ENCODE peak calls at places on chromosomes 6 and 20, in four cellular contexts. One of them, this sample, is unnamed.

GRCh38 chr6:51049983-51050877 is 231.6 kb downstream of the TFAP2B start:
- DNase-seq in GM23248: no peak
- DNase-seq in adipocyte: no peak
- DNase-seq in heart left ventricle: no peak
- DNase-seq in this sample: no peak

GRCh38 chr20:34877002-34877264 is 521 bp downstream of the ACSS2 start:
- DNase-seq in GM23248: no peak
- DNase-seq in adipocyte: no peak
- DNase-seq in heart left ventricle: no peak
- DNase-seq in this sample: no peak

GRCh38 chr6:2531426-2532208 is 219.1 kb downstream of the MYLK4 start:
- DNase-seq in GM23248: peak; percentile 90
- DNase-seq in adipocyte: peak; percentile 78
- DNase-seq in heart left ventricle: no peak
- DNase-seq in this sample: no peak

GRCh38 chr20:47318027-47318595 is 38.4 kb downstream of the ZMYND8 start:
- DNase-seq in GM23248: peak; percentile 74
- DNase-seq in adipocyte: peak; percentile 54
- DNase-seq in heart left ventricle: no peak
- DNase-seq in this sample: peak; percentile 24

GRCh38 chr6:169825558-169826225 is 74.3 kb downstream of the ERMARD start:
- DNase-seq in GM23248: no peak
- DNase-seq in adipocyte: no peak
- DNase-seq in heart left ventricle: no peak
- DNase-seq in this sample: no peak

GRCh38 chr6:98904096-98904495 is 43.6 kb downstream of the FBXL4 start:
- DNase-seq in GM23248: no peak
- DNase-seq in adipocyte: no peak
- DNase-seq in heart left ventricle: no peak
- DNase-seq in this sample: no peak

GRCh38 chr20:48324744-48325143 is 503.1 kb downstream of the PREX1 start:
- DNase-seq in GM23248: no peak
- DNase-seq in adipocyte: no peak
- DNase-seq in heart left ventricle: no peak
- DNase-seq in this sample: no peak

GRCh38 chr6:39068391-39068790 is 19.8 kb downstream of the GLP1R start:
- DNase-seq in GM23248: no peak
- DNase-seq in adipocyte: no peak
- DNase-seq in heart left ventricle: no peak
- DNase-seq in this sample: no peak

GRCh38 chr20:21511850-21512633 is 1.8 kb downstream of the NKX2-2 start:
- DNase-seq in GM23248: no peak
- DNase-seq in adipocyte: no peak
- DNase-seq in heart left ventricle: no peak
- DNase-seq in this sample: peak; percentile 74

GRCh38 chr6:28158318-28158717 is 16.6 kb downstream of the ZKSCAN8 start:
- DNase-seq in GM23248: no peak
- DNase-seq in adipocyte: no peak
- DNase-seq in heart left ventricle: no peak
- DNase-seq in this sample: no peak
- H3K36me3 ChIP-seq in GM23248: peaks cover 34% of the 10 kb centered on the region
- H3K36me3 ChIP-seq in adipocyte: peaks cover 57% of the 10 kb centered on the region
- H3K36me3 ChIP-seq in heart left ventricle: peaks cover 42% of the 10 kb centered on the region
- H3K36me3 ChIP-seq in this sample: peaks cover 16% of the 10 kb centered on the region

GRCh38 chr6:13681305-13682061 is 30.2 kb downstream of the RANBP9 start:
- DNase-seq in GM23248: no peak
- DNase-seq in adipocyte: no peak
- DNase-seq in heart left ventricle: no peak
- DNase-seq in this sample: no peak

GRCh38 chr6:13682346-13682745 is 29.3 kb downstream of the RANBP9 start:
- DNase-seq in GM23248: no peak
- DNase-seq in adipocyte: no peak
- DNase-seq in heart left ventricle: no peak
- DNase-seq in this sample: no peak

GRCh38 chr6:13679996-13680395 is 31.6 kb downstream of the RANBP9 start:
- DNase-seq in GM23248: no peak
- DNase-seq in adipocyte: no peak
- DNase-seq in heart left ventricle: no peak
- DNase-seq in this sample: no peak

GRCh38 chr6:13678255-13678983 is 33.2 kb downstream of the RANBP9 start:
- DNase-seq in GM23248: no peak
- DNase-seq in adipocyte: no peak
- DNase-seq in heart left ventricle: no peak
- DNase-seq in this sample: no peak

GRCh38 chr6:13680448-13680968 is 31.1 kb downstream of the RANBP9 start:
- DNase-seq in GM23248: no peak
- DNase-seq in adipocyte: no peak
- DNase-seq in heart left ventricle: no peak
- DNase-seq in this sample: no peak
- H3K36me3 ChIP-seq in GM23248: peaks cover 11% of the 10 kb centered on the region
- H3K36me3 ChIP-seq in adipocyte: peaks cover 16% of the 10 kb centered on the region
- H3K36me3 ChIP-seq in heart left ventricle: no peaks in the 10 kb centered on the region
- H3K36me3 ChIP-seq in this sample: peaks cover 14% of the 10 kb centered on the region

GRCh38 chr6:24823185-24823584 is 24.5 kb upstream of the ARMH2 start:
- DNase-seq in GM23248: no peak
- DNase-seq in adipocyte: no peak
- DNase-seq in heart left ventricle: no peak
- DNase-seq in this sample: no peak
- H3K36me3 ChIP-seq in GM23248: no peaks in the 10 kb centered on the region
- H3K36me3 ChIP-seq in adipocyte: peaks cover 51% of the 10 kb centered on the region
- H3K36me3 ChIP-seq in heart left ventricle: peaks cover 73% of the 10 kb centered on the region
- H3K36me3 ChIP-seq in this sample: no peaks in the 10 kb centered on the region

GRCh38 chr20:62011403-62011791 is 54.3 kb downstream of the TAF4 start:
- DNase-seq in GM23248: peak; percentile 24
- DNase-seq in adipocyte: no peak
- DNase-seq in heart left ventricle: no peak
- DNase-seq in this sample: no peak

GRCh38 chr20:62014488-62014775 is 51.2 kb downstream of the TAF4 start:
- DNase-seq in GM23248: no peak
- DNase-seq in adipocyte: no peak
- DNase-seq in heart left ventricle: no peak
- DNase-seq in this sample: no peak

GRCh38 chr20:62010551-62011402 is 54.9 kb downstream of the TAF4 start:
- DNase-seq in GM23248: peak; percentile 76
- DNase-seq in adipocyte: peak; percentile 85
- DNase-seq in heart left ventricle: peak; percentile 59
- DNase-seq in this sample: peak; percentile 80

GRCh38 chr20:62011938-62012534 is 53.6 kb downstream of the TAF4 start:
- DNase-seq in GM23248: no peak
- DNase-seq in adipocyte: no peak
- DNase-seq in heart left ventricle: no peak
- DNase-seq in this sample: no peak

DNA sequence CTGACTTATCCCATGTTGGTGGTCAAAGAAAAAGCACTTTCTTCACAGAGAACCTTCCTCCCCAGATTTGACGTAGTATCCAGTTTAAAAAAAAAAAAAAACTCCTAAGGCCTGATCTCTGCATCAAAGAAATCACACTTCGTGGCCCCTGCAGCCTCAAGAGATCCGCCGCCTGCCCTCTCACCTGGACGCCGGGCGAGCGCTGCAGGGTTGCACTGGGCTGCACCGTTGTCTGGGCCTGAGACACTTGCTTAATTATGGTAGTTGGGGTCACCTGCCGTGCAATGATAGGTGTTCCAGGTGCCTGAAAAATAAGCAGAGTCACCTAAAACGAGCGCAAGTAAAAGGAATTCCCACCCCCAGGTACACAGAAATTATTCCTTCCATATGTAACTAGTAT is 53.0 kb downstream of the TAF4 start:
- DNase-seq in GM23248: no peak
- DNase-seq in adipocyte: no peak
- DNase-seq in heart left ventricle: no peak
- DNase-seq in this sample: no peak
- H3K36me3 ChIP-seq in GM23248: peaks cover 6% of the 10 kb centered on the region
- H3K36me3 ChIP-seq in adipocyte: peaks cover 35% of the 10 kb centered on the region
- H3K36me3 ChIP-seq in heart left ventricle: peaks cover 45% of the 10 kb centered on the region
- H3K36me3 ChIP-seq in this sample: no peaks in the 10 kb centered on the region